ENCODE peak calls at places on chromosome 7, in nine cellular contexts. One of them, this sample, is unnamed.

GRCh38 chr7:90946711-90947501 is 317.3 kb upstream of the FZD1 start:
- DNase-seq in choroid plexus epithelial cell: no peak
- DNase-seq in amygdala: no peak
- DNase-seq in midbrain: no peak
- DNase-seq in stromal cell of bone marrow: no peak
- DNase-seq in GM18507: no peak
- DNase-seq in tibial artery: no peak
- DNase-seq in CD8-positive, alpha-beta T cell: no peak
- DNase-seq in heart left ventricle: no peak
- DNase-seq in this sample: no peak

GRCh38 chr7:155198206-155198892 is 99.3 kb upstream of the INSIG1 start:
- DNase-seq in choroid plexus epithelial cell: no peak
- DNase-seq in amygdala: no peak
- DNase-seq in midbrain: no peak
- DNase-seq in stromal cell of bone marrow: no peak
- DNase-seq in GM18507: no peak
- DNase-seq in tibial artery: no peak
- DNase-seq in CD8-positive, alpha-beta T cell: no peak
- DNase-seq in heart left ventricle: no peak
- DNase-seq in this sample: no peak

GRCh38 chr7:36746347-36746746 is 22.1 kb upstream of the AOAH start:
- DNase-seq in choroid plexus epithelial cell: peak; percentile 76
- DNase-seq in amygdala: no peak
- DNase-seq in midbrain: no peak
- DNase-seq in stromal cell of bone marrow: no peak
- DNase-seq in GM18507: no peak
- DNase-seq in tibial artery: no peak
- DNase-seq in CD8-positive, alpha-beta T cell: no peak
- DNase-seq in heart left ventricle: no peak
- DNase-seq in this sample: no peak

GRCh38 chr7:40918701-40919271 is 784.0 kb downstream of the SUGCT start:
- DNase-seq in choroid plexus epithelial cell: peak; percentile 81
- DNase-seq in amygdala: no peak
- DNase-seq in midbrain: no peak
- DNase-seq in stromal cell of bone marrow: peak; percentile 28
- DNase-seq in GM18507: no peak
- DNase-seq in tibial artery: no peak
- DNase-seq in CD8-positive, alpha-beta T cell: no peak
- DNase-seq in heart left ventricle: no peak
- DNase-seq in this sample: no peak

GRCh38 chr7:977326-978048 is 2.1 kb upstream of the COX19 start:
- DNase-seq in choroid plexus epithelial cell: no peak
- DNase-seq in amygdala: peak; percentile 59
- DNase-seq in midbrain: peak; percentile 87
- DNase-seq in stromal cell of bone marrow: no peak
- DNase-seq in GM18507: peak; percentile 70
- DNase-seq in tibial artery: no peak
- DNase-seq in CD8-positive, alpha-beta T cell: no peak
- DNase-seq in heart left ventricle: no peak
- DNase-seq in this sample: no peak

GRCh38 chr7:157464111-157464970 is 127.5 kb downstream of the DNAJB6 start:
- DNase-seq in choroid plexus epithelial cell: no peak
- DNase-seq in amygdala: no peak
- DNase-seq in midbrain: peak; percentile 47
- DNase-seq in stromal cell of bone marrow: no peak
- DNase-seq in GM18507: no peak
- DNase-seq in tibial artery: no peak
- DNase-seq in CD8-positive, alpha-beta T cell: no peak
- DNase-seq in heart left ventricle: no peak
- DNase-seq in this sample: peak; percentile 14

GRCh38 chr7:74505426-74506328 is 52.0 kb downstream of the GTF2IRD1 start:
- DNase-seq in choroid plexus epithelial cell: peak; percentile 28
- DNase-seq in amygdala: no peak
- DNase-seq in midbrain: no peak
- DNase-seq in stromal cell of bone marrow: no peak
- DNase-seq in GM18507: no peak
- DNase-seq in tibial artery: no peak
- DNase-seq in CD8-positive, alpha-beta T cell: no peak
- DNase-seq in heart left ventricle: no peak
- DNase-seq in this sample: no peak

GRCh38 chr7:157522189-157522588 is 185.4 kb downstream of the DNAJB6 start:
- DNase-seq in choroid plexus epithelial cell: no peak
- DNase-seq in amygdala: no peak
- DNase-seq in midbrain: no peak
- DNase-seq in stromal cell of bone marrow: no peak
- DNase-seq in GM18507: no peak
- DNase-seq in tibial artery: no peak
- DNase-seq in CD8-positive, alpha-beta T cell: peak; percentile 42
- DNase-seq in heart left ventricle: no peak
- DNase-seq in this sample: peak; percentile 3

GRCh38 chr7:133139350-133139749 is 57.5 kb upstream of the CHCHD3 start:
- DNase-seq in choroid plexus epithelial cell: peak; percentile 78
- DNase-seq in amygdala: no peak
- DNase-seq in midbrain: no peak
- DNase-seq in stromal cell of bone marrow: peak; percentile 11
- DNase-seq in GM18507: no peak
- DNase-seq in tibial artery: no peak
- DNase-seq in CD8-positive, alpha-beta T cell: no peak
- DNase-seq in heart left ventricle: no peak
- DNase-seq in this sample: no peak

GRCh38 chr7:127066974-127067373 is 185.8 kb downstream of the GRM8 start:
- DNase-seq in choroid plexus epithelial cell: no peak
- DNase-seq in amygdala: no peak
- DNase-seq in midbrain: no peak
- DNase-seq in stromal cell of bone marrow: no peak
- DNase-seq in GM18507: no peak
- DNase-seq in tibial artery: no peak
- DNase-seq in CD8-positive, alpha-beta T cell: no peak
- DNase-seq in heart left ventricle: no peak
- DNase-seq in this sample: no peak

GRCh38 chr7:133512560-133512959 is 259.7 kb downstream of the EXOC4 start:
- DNase-seq in choroid plexus epithelial cell: peak; percentile 94
- DNase-seq in amygdala: no peak
- DNase-seq in midbrain: no peak
- DNase-seq in stromal cell of bone marrow: peak; percentile 61
- DNase-seq in GM18507: no peak
- DNase-seq in tibial artery: no peak
- DNase-seq in CD8-positive, alpha-beta T cell: no peak
- DNase-seq in heart left ventricle: no peak
- DNase-seq in this sample: no peak

GRCh38 chr7:108335264-108335918 is 120.8 kb downstream of the NRCAM start:
- DNase-seq in choroid plexus epithelial cell: peak; percentile 44
- DNase-seq in amygdala: no peak
- DNase-seq in midbrain: no peak
- DNase-seq in stromal cell of bone marrow: no peak
- DNase-seq in GM18507: no peak
- DNase-seq in tibial artery: no peak
- DNase-seq in CD8-positive, alpha-beta T cell: no peak
- DNase-seq in heart left ventricle: no peak
- DNase-seq in this sample: no peak

GRCh38 chr7:24279512-24279911 is 4.5 kb upstream of the NPY start:
- DNase-seq in choroid plexus epithelial cell: no peak
- DNase-seq in amygdala: no peak
- DNase-seq in midbrain: no peak
- DNase-seq in stromal cell of bone marrow: no peak
- DNase-seq in GM18507: no peak
- DNase-seq in tibial artery: no peak
- DNase-seq in CD8-positive, alpha-beta T cell: no peak
- DNase-seq in heart left ventricle: no peak
- DNase-seq in this sample: no peak

GRCh38 chr7:100171087-100171681 is 2.8 kb upstream of the GAL3ST4 start:
- DNase-seq in choroid plexus epithelial cell: no peak
- DNase-seq in amygdala: no peak
- DNase-seq in midbrain: no peak
- DNase-seq in stromal cell of bone marrow: no peak
- DNase-seq in GM18507: no peak
- DNase-seq in tibial artery: no peak
- DNase-seq in CD8-positive, alpha-beta T cell: peak; percentile 69
- DNase-seq in heart left ventricle: no peak
- DNase-seq in this sample: peak; percentile 52

GRCh38 chr7:113698556-113699220 is 220.1 kb downstream of the PPP1R3A start:
- DNase-seq in choroid plexus epithelial cell: peak; percentile 60
- DNase-seq in amygdala: no peak
- DNase-seq in midbrain: peak; percentile 9
- DNase-seq in stromal cell of bone marrow: peak; percentile 7
- DNase-seq in GM18507: no peak
- DNase-seq in tibial artery: no peak
- DNase-seq in CD8-positive, alpha-beta T cell: no peak
- DNase-seq in heart left ventricle: no peak
- DNase-seq in this sample: no peak

GRCh38 chr7:81616951-81617350 is 152.9 kb downstream of the HGF start:
- DNase-seq in choroid plexus epithelial cell: peak; percentile 80
- DNase-seq in amygdala: no peak
- DNase-seq in midbrain: no peak
- DNase-seq in stromal cell of bone marrow: no peak
- DNase-seq in GM18507: no peak
- DNase-seq in tibial artery: no peak
- DNase-seq in CD8-positive, alpha-beta T cell: no peak
- DNase-seq in heart left ventricle: no peak
- DNase-seq in this sample: no peak

GRCh38 chr7:129665013-129665401 is 53.5 kb downstream of the NRF1 start:
- DNase-seq in choroid plexus epithelial cell: peak; percentile 98
- DNase-seq in amygdala: no peak
- DNase-seq in midbrain: no peak
- DNase-seq in stromal cell of bone marrow: peak; percentile 85
- DNase-seq in GM18507: no peak
- DNase-seq in tibial artery: no peak
- DNase-seq in CD8-positive, alpha-beta T cell: no peak
- DNase-seq in heart left ventricle: peak; percentile 37
- DNase-seq in this sample: no peak

GRCh38 chr7:96090756-96091155 is 231.1 kb downstream of the SLC25A13 start:
- DNase-seq in choroid plexus epithelial cell: no peak
- DNase-seq in amygdala: no peak
- DNase-seq in midbrain: no peak
- DNase-seq in stromal cell of bone marrow: no peak
- DNase-seq in GM18507: no peak
- DNase-seq in tibial artery: no peak
- DNase-seq in CD8-positive, alpha-beta T cell: no peak
- DNase-seq in heart left ventricle: no peak
- DNase-seq in this sample: no peak

GRCh38 chr7:110397927-110398660 is 692.8 kb upstream of the LRRN3 start:
- DNase-seq in choroid plexus epithelial cell: no peak
- DNase-seq in amygdala: no peak
- DNase-seq in midbrain: no peak
- DNase-seq in stromal cell of bone marrow: no peak
- DNase-seq in GM18507: no peak
- DNase-seq in tibial artery: no peak
- DNase-seq in CD8-positive, alpha-beta T cell: no peak
- DNase-seq in heart left ventricle: no peak
- DNase-seq in this sample: no peak

GRCh38 chr7:158074896-158075632 is 512.6 kb downstream of the PTPRN2 start:
- DNase-seq in choroid plexus epithelial cell: no peak
- DNase-seq in amygdala: no peak
- DNase-seq in midbrain: no peak
- DNase-seq in stromal cell of bone marrow: no peak
- DNase-seq in GM18507: no peak
- DNase-seq in tibial artery: no peak
- DNase-seq in CD8-positive, alpha-beta T cell: no peak
- DNase-seq in heart left ventricle: no peak
- DNase-seq in this sample: no peak

GRCh38 chr7:131745645-131746248 is 189.3 kb upstream of the PODXL start:
- DNase-seq in choroid plexus epithelial cell: peak; percentile 61
- DNase-seq in amygdala: no peak
- DNase-seq in midbrain: no peak
- DNase-seq in stromal cell of bone marrow: peak; percentile 26
- DNase-seq in GM18507: no peak
- DNase-seq in tibial artery: no peak
- DNase-seq in CD8-positive, alpha-beta T cell: no peak
- DNase-seq in heart left ventricle: no peak
- DNase-seq in this sample: no peak

GRCh38 chr7:86760236-86760635 is 116.5 kb downstream of the GRM3 start:
- DNase-seq in choroid plexus epithelial cell: no peak
- DNase-seq in amygdala: no peak
- DNase-seq in midbrain: no peak
- DNase-seq in stromal cell of bone marrow: no peak
- DNase-seq in GM18507: no peak
- DNase-seq in tibial artery: no peak
- DNase-seq in CD8-positive, alpha-beta T cell: no peak
- DNase-seq in heart left ventricle: no peak
- DNase-seq in this sample: no peak

GRCh38 chr7:130367088-130367755 is 13.1 kb upstream of the CPA1 start:
- DNase-seq in choroid plexus epithelial cell: no peak
- DNase-seq in amygdala: no peak
- DNase-seq in midbrain: no peak
- DNase-seq in stromal cell of bone marrow: no peak
- DNase-seq in GM18507: no peak
- DNase-seq in tibial artery: no peak
- DNase-seq in CD8-positive, alpha-beta T cell: peak; percentile 55
- DNase-seq in heart left ventricle: no peak
- DNase-seq in this sample: peak; percentile 24